ENCODE peak calls at places on chromosomes 2 and 18, in eight cellular contexts. K is BJ; M is ecto neural progenitor cell; R is naive thymus-derived CD8-positive, alpha-beta T cell; C is heart left ventricle; O is NCI-H748 treated with DMSO at 0.1 percent for 48 hours; V is iris pigment epithelial cell; N is ELR. U is an unnamed sample.

GRCh38 chr2:130896813-130897212 is 60.1 kb downstream of the ARHGEF4 start:
- DNase-seq in R (no peak), V (no peak), O (no peak), C (no peak), N (no peak), M (no peak), K (no peak), U (no peak)

GRCh38 chr2:86275962-86276361 is 61.5 kb downstream of the REEP1 start:
- DNase-seq in K (no peak), N (no peak), R (no peak), O (no peak), M (no peak), V (no peak), C (no peak), U (no peak)

GRCh38 chr2:75466708-75467311 is 93.9 kb downstream of the EVA1A start:
- DNase-seq in C (no peak), M (peak), K (no peak), V (peak), N (peak), O (no peak), R (peak), U (no peak)

GRCh38 chr2:44836916-44837315 is 104.6 kb upstream of the SIX3 start:
- DNase-seq in V (no peak), K (no peak), M (no peak), R (no peak), C (no peak), O (no peak), N (no peak), U (no peak)

GRCh38 chr2:45259144-45259543 is 249.9 kb upstream of the SIX2 start:
- DNase-seq in V (no peak), M (no peak), C (no peak), O (peak), R (no peak), K (no peak), N (no peak), U (no peak)

GRCh38 chr2:241859436-241860183 is 916 bp upstream of the PDCD1 start:
- DNase-seq in C (peak), O (no peak), N (peak), K (no peak), M (no peak), R (no peak), V (peak), U (no peak)

GRCh38 chr2:145190031-145190703 is 670.2 kb upstream of the ZEB2 start:
- DNase-seq in V (peak), C (no peak), O (no peak), R (no peak), M (no peak), N (peak), K (no peak), U (no peak)

GRCh38 chr2:70549064-70549710 is 4.4 kb downstream of the TGFA start:
- DNase-seq in V (no peak), M (no peak), R (no peak), K (no peak), C (no peak), O (no peak), N (no peak), U (no peak)

GRCh38 chr18:3538456-3538855 is 88.5 kb downstream of the TGIF1 start:
- DNase-seq in V (no peak), O (no peak), M (no peak), C (no peak), K (no peak), N (no peak), R (no peak), U (peak)

GRCh38 chr2:230627806-230628724 is 84.6 kb upstream of the CAB39 start:
- DNase-seq in O (no peak), N (no peak), K (peak), R (peak), M (no peak), C (no peak), V (peak), U (peak)

GRCh38 chr2:224449212-224450147 is 47.6 kb upstream of the FAM124B start:
- DNase-seq in V (peak), R (peak), N (peak), K (no peak), M (no peak), C (no peak), O (no peak), U (no peak)

GRCh38 chr18:36187826-36188721 is 777 bp downstream of the MOCOS start:
- DNase-seq in K (no peak), R (no peak), M (peak), O (no peak), N (peak), V (peak), C (no peak), U (peak)

GRCh38 chr2:215843579-215843978 is 169.8 kb downstream of the MREG start:
- DNase-seq in N (peak), R (no peak), M (no peak), O (no peak), C (no peak), K (peak), V (peak), U (no peak)

GRCh38 chr2:215537621-215538020 is 101.8 kb upstream of the FN1 start:
- DNase-seq in V (no peak), K (peak), O (no peak), R (no peak), N (no peak), C (no peak), M (no peak), U (peak)

GRCh38 chr2:118290436-118291004 is 202.2 kb downstream of the INSIG2 start:
- DNase-seq in C (no peak), N (no peak), K (no peak), V (no peak), M (no peak), R (no peak), O (no peak), U (no peak)

GRCh38 chr18:8911408-8912340 is 190.8 kb upstream of the NDUFV2 start:
- DNase-seq in M (no peak), K (no peak), C (no peak), V (no peak), O (no peak), R (no peak), N (no peak), U (no peak)

GRCh38 chr18:79644666-79645057 is 34.9 kb upstream of the CTDP1 start:
- DNase-seq in M (no peak), N (peak), O (no peak), R (no peak), V (no peak), K (no peak), C (no peak), U (no peak)

GRCh38 chr2:52895726-52896340 is 871.8 kb upstream of the CHAC2 start:
- DNase-seq in M (no peak), C (no peak), O (no peak), N (no peak), K (no peak), V (no peak), R (no peak), U (no peak)

GRCh38 chr2:38315707-38316333 is 61.3 kb downstream of the ATL2 start:
- DNase-seq in V (peak), R (peak), N (peak), O (no peak), M (no peak), C (no peak), K (no peak), U (no peak)

GRCh38 chr2:4190548-4190947 is 487.2 kb downstream of the DCDC2C start:
- DNase-seq in N (no peak), C (no peak), M (no peak), V (no peak), O (no peak), R (no peak), K (no peak), U (no peak)

U was measured in AG09319.